ENCODE peak calls at places on chromosomes 6 and 20, in nine cellular contexts. F is hypothalamus; S is stimulated activated CD4-positive, alpha-beta T cell treated with anti-CD3 and anti-CD28 coated beads, Interleukin-12 subunit alpha, Interleukin-12 subunit beta, amount 100 ng/mL, for 48 hours; M is sigmoid colon; B is substantia nigra; R is SK-MEL-5; C is lung; U is fibroblast of pulmonary artery; I is GM12865. D is an unnamed sample.

GRCh38 chr6:132072831-132073230 is 121.7 kb upstream of the CCN2 start:
- DNase-seq in U (no peak), F (no peak), R (no peak), S (no peak), M (no peak), C (no peak), I (no peak), B (no peak), D (no peak)

GRCh38 chr6:111874030-111874425 is 776 bp upstream of the FYN start:
- DNase-seq in I (peak), R (no peak), U (peak), B (no peak), S (peak), C (no peak), M (no peak), F (no peak), D (no peak)

GRCh38 chr6:19723533-19723932 is 113.6 kb upstream of the ID4 start:
- DNase-seq in F (no peak), C (no peak), B (no peak), S (no peak), R (peak), U (peak), I (no peak), M (no peak), D (no peak)

GRCh38 chr20:38806855-38807655 is 1.6 kb downstream of the PPP1R16B start:
- DNase-seq in R (no peak), M (no peak), I (peak), U (no peak), C (no peak), B (no peak), S (no peak), F (peak), D (peak)

GRCh38 chr6:1027109-1027794 is 284.6 kb upstream of the FOXQ1 start:
- DNase-seq in R (no peak), F (no peak), C (no peak), B (no peak), M (no peak), I (no peak), S (no peak), U (no peak), D (peak)

GRCh38 chr6:144150673-144151009 is 324 bp downstream of the STX11 start:
- DNase-seq in C (no peak), U (peak), F (no peak), S (no peak), R (peak), I (peak), B (no peak), M (no peak), D (no peak)

GRCh38 chr6:168581236-168581635 is 140.3 kb downstream of the SMOC2 start:
- DNase-seq in I (no peak), C (no peak), F (no peak), R (no peak), U (no peak), M (peak), S (no peak), B (no peak), D (no peak)

GRCh38 chr6:113457751-113458150 is 399.4 kb upstream of the MARCKS start:
- DNase-seq in S (no peak), R (no peak), C (no peak), B (no peak), M (no peak), I (no peak), U (no peak), F (no peak), D (no peak)

GRCh38 chr20:17442588-17442987 is 88.6 kb downstream of the BFSP1 start:
- DNase-seq in M (no peak), C (no peak), R (peak), U (no peak), S (no peak), B (no peak), I (no peak), F (no peak), D (no peak)

GRCh38 chr6:162211022-162211421 is 516.5 kb downstream of the PRKN start:
- DNase-seq in R (no peak), M (no peak), B (no peak), C (no peak), S (no peak), U (no peak), I (no peak), F (no peak), D (no peak)

GRCh38 chr20:55252525-55252924 is 752.8 kb downstream of the CBLN4 start:
- DNase-seq in M (no peak), S (no peak), C (no peak), B (no peak), U (no peak), R (no peak), I (no peak), F (no peak), D (no peak)

GRCh38 chr6:4774715-4775590 is 1.3 kb upstream of the CDYL start:
- DNase-seq in C (peak), F (no peak), S (peak), B (no peak), I (no peak), R (no peak), M (peak), U (no peak), D (peak)

GRCh38 chr20:36632487-36633284 is 13.3 kb downstream of the SLA2 start:
- DNase-seq in I (no peak), F (no peak), M (no peak), R (no peak), U (no peak), S (no peak), B (no peak), C (no peak), D (no peak)

GRCh38 chr6:140586426-140587061 is 1212.1 kb upstream of the CITED2 start:
- DNase-seq in S (no peak), I (peak), M (no peak), C (no peak), F (no peak), B (no peak), U (no peak), R (no peak), D (no peak)

GRCh38 chr6:158207452-158207788 is 39.3 kb downstream of the GTF2H5 start:
- DNase-seq in M (no peak), S (no peak), B (no peak), U (peak), C (no peak), I (peak), F (no peak), R (peak), D (no peak)

GRCh38 chr6:107321793-107322192 is 137.6 kb downstream of the PDSS2 start:
- DNase-seq in B (no peak), M (no peak), U (no peak), I (no peak), R (no peak), C (no peak), F (no peak), S (no peak), D (no peak)

GRCh38 chr6:69622924-69623323 is 173.9 kb downstream of the LMBRD1 start:
- DNase-seq in U (no peak), B (no peak), F (no peak), S (no peak), R (no peak), M (no peak), I (no peak), C (no peak), D (no peak)

GRCh38 chr6:139764498-139764986 is 390.1 kb upstream of the CITED2 start:
- DNase-seq in R (peak), U (peak), B (no peak), C (no peak), I (peak), S (no peak), M (no peak), F (no peak), D (no peak)

GRCh38 chr20:38114353-38114791 is 50.7 kb downstream of the TGM2 start:
- DNase-seq in M (no peak), U (peak), R (no peak), S (no peak), I (no peak), F (no peak), C (no peak), B (no peak), D (no peak)

GRCh38 chr6:10322991-10323390 is 91.9 kb downstream of the TFAP2A start:
- DNase-seq in U (no peak), M (no peak), R (no peak), F (no peak), I (no peak), S (no peak), C (no peak), B (no peak), D (no peak)

GRCh38 chr6:47700051-47700450 is 1.7 kb downstream of the ADGRF4 start:
- DNase-seq in S (no peak), F (no peak), B (no peak), I (no peak), C (no peak), R (no peak), M (no peak), U (peak), D (no peak)

GRCh38 chr6:34179106-34179720 is 33.3 kb upstream of the GRM4 start:
- DNase-seq in U (no peak), B (no peak), M (no peak), C (no peak), R (no peak), F (no peak), I (no peak), S (no peak), D (peak)

GRCh38 chr6:137731600-137731959 is 135.5 kb upstream of the TNFAIP3 start:
- DNase-seq in S (no peak), R (no peak), B (no peak), C (no peak), U (no peak), I (no peak), F (no peak), M (no peak), D (no peak)

GRCh38 chr6:84762220-84762940 is 2.0 kb downstream of the TBX18 start:
- DNase-seq in F (no peak), M (no peak), S (no peak), R (peak), I (no peak), U (peak), C (no peak), B (no peak), D (no peak)

GRCh38 chr6:167719920-167720319 is 106.8 kb upstream of the AFDN start:
- DNase-seq in U (no peak), M (no peak), I (no peak), S (no peak), C (no peak), F (no peak), B (no peak), R (no peak), D (peak)

GRCh38 chr6:93919365-93919764 is 500.0 kb upstream of the EPHA7 start:
- DNase-seq in C (no peak), S (no peak), U (no peak), M (no peak), B (no peak), R (no peak), F (no peak), I (no peak), D (no peak)

GRCh38 chr6:117265425-117266266 is at the start of gene VGLL2:
- DNase-seq in B (no peak), I (no peak), S (no peak), M (peak), U (peak), C (no peak), R (peak), F (no peak), D (no peak)

GRCh38 chr6:32689531-32690505 is 23.4 kb upstream of the HLA-DQB1 start:
- DNase-seq in S (no peak), C (no peak), U (peak), R (peak), M (no peak), I (peak), B (no peak), F (no peak), D (no peak)

GRCh38 chr6:66265737-66266136 is 558.7 kb upstream of the EYS start:
- DNase-seq in F (no peak), R (no peak), M (no peak), B (no peak), I (no peak), U (no peak), S (no peak), C (no peak), D (no peak)

GRCh38 chr6:157688960-157689599 is 134.0 kb upstream of the SNX9 start:
- DNase-seq in F (no peak), I (no peak), M (peak), R (peak), B (no peak), S (no peak), U (peak), C (no peak), D (peak)

GRCh38 chr6:14017626-14018475 is 93.1 kb downstream of the RNF182 start:
- DNase-seq in U (no peak), C (no peak), S (no peak), B (no peak), I (no peak), R (peak), F (no peak), M (no peak), D (no peak)

GRCh38 chr20:36205026-36205425 is 31.3 kb upstream of the AAR2 start:
- DNase-seq in C (no peak), B (no peak), U (peak), F (no peak), R (no peak), M (no peak), S (no peak), I (no peak), D (no peak)

GRCh38 chr6:116556814-116557403 is 3.4 kb downstream of the CALHM4 start:
- DNase-seq in B (no peak), F (no peak), S (no peak), C (no peak), R (no peak), U (no peak), I (no peak), M (no peak), D (no peak)

D was measured in mesenteric fat pad.